ENCODE peak calls at places on chromosomes 4 and X, in five cellular contexts. Q is astrocyte, D is body of pancreas, X is keratinocyte, S is dorsolateral prefrontal cortex. N is an unnamed sample.

GRCh38 chr4:8912506-8912905 is 40.9 kb upstream of the HMX1 start:
- DNase-seq in Q (no peak), D (peak), X (no peak), S (no peak), N (no peak)

GRCh38 chrX:24415921-24416320 is 49.2 kb upstream of the PDK3 start:
- DNase-seq in Q (no peak), D (no peak), X (no peak), S (no peak), N (no peak)

GRCh38 chrX:50081282-50081955 is 119.4 kb downstream of the AKAP4 start:
- DNase-seq in Q (no peak), D (peak), X (no peak), S (peak), N (peak)

GRCh38 chr4:149161247-149161646 is 654.4 kb downstream of the IQCM start:
- DNase-seq in Q (peak), D (no peak), X (no peak), S (no peak), N (no peak)

GRCh38 chr4:87068591-87069021 is 133.8 kb downstream of the AFF1 start:
- DNase-seq in Q (no peak), D (peak), X (no peak), S (no peak), N (no peak)

GRCh38 chr4:186167605-186168004 is 23.8 kb upstream of the CYP4V2 start:
- DNase-seq in Q (no peak), D (no peak), X (no peak), S (no peak), N (no peak)

GRCh38 chr4:123399638-123400358 is 3.2 kb downstream of the SPRY1 start:
- DNase-seq in Q (peak), D (no peak), X (no peak), S (no peak), N (no peak)

GRCh38 chr4:165207431-165208321 is at the start of gene KLHL2:
- DNase-seq in Q (peak), D (peak), X (no peak), S (peak), N (peak)

GRCh38 chr4:174265917-174266316 is 17.6 kb downstream of the FBXO8 start:
- DNase-seq in Q (no peak), D (no peak), X (no peak), S (no peak), N (no peak)

GRCh38 chr4:102554482-102554881 is 53.3 kb downstream of the NFKB1 start:
- DNase-seq in Q (peak), D (no peak), X (no peak), S (peak), N (no peak)

GRCh38 chrX:153226344-153227190 is 47.5 kb downstream of the MAGEA1 start:
- DNase-seq in Q (peak), D (peak), X (peak), S (no peak), N (no peak)

GRCh38 chr4:72312032-72312650 is 256.9 kb downstream of the ADAMTS3 start:
- DNase-seq in Q (peak), D (peak), X (no peak), S (peak), N (peak)

GRCh38 chr4:166435449-166435848 is 562.4 kb downstream of the TLL1 start:
- DNase-seq in Q (peak), D (no peak), X (peak), S (no peak), N (no peak)

GRCh38 chr4:80362578-80363181 is 27.1 kb downstream of the CFAP299 start:
- DNase-seq in Q (peak), D (no peak), X (no peak), S (no peak), N (peak)

GRCh38 chr4:149344436-149344835 is 471.2 kb downstream of the IQCM start:
- DNase-seq in Q (peak), D (no peak), X (peak), S (no peak), N (no peak)

GRCh38 chr4:113784497-113785254 is 23.1 kb upstream of the CAMK2D start:
- DNase-seq in Q (peak), D (no peak), X (peak), S (no peak), N (no peak)

GRCh38 chr4:170581322-170581721 is 491.6 kb upstream of the AADAT start:
- DNase-seq in Q (no peak), D (peak), X (no peak), S (no peak), N (no peak)

GRCh38 chrX:2781698-2782097 is 29.9 kb downstream of the XG start:
- DNase-seq in Q (no peak), D (no peak), X (no peak), S (no peak), N (no peak)

GRCh38 chr4:153467154-153467896 is 1.2 kb downstream of the TMEM131L start:
- DNase-seq in Q (no peak), D (peak), X (no peak), S (peak), N (no peak)

GRCh38 chr4:84167089-84167488 is 332.0 kb downstream of the NKX6-1 start:
- DNase-seq in Q (no peak), D (no peak), X (no peak), S (no peak), N (no peak)

GRCh38 chr4:169993531-169993930 is 32.7 kb downstream of the MFAP3L start:
- DNase-seq in Q (no peak), D (no peak), X (no peak), S (peak), N (peak)

GRCh38 chr4:118177121-118177520 is 142.8 kb downstream of the NDST3 start:
- DNase-seq in Q (no peak), D (no peak), X (no peak), S (no peak), N (no peak)

GRCh38 chr4:155787113-155787710 is 28.4 kb downstream of the GUCY1B1 start:
- DNase-seq in Q (no peak), D (peak), X (no peak), S (no peak), N (no peak)

GRCh38 chr4:152590179-152591031 is 54.5 kb upstream of the FBXW7 start:
- DNase-seq in Q (peak), D (no peak), X (peak), S (no peak), N (no peak)

GRCh38 chr4:102477657-102478056 is 23.5 kb upstream of the NFKB1 start:
- DNase-seq in Q (no peak), D (no peak), X (no peak), S (no peak), N (no peak)

GRCh38 chrX:28058906-28059305 is 77.7 kb upstream of the DCAF8L1 start:
- DNase-seq in Q (no peak), D (no peak), X (no peak), S (no peak), N (no peak)

GRCh38 chr4:185192059-185192458 is 11.7 kb downstream of the CFAP97 start:
- DNase-seq in Q (no peak), D (no peak), X (no peak), S (no peak), N (no peak)

GRCh38 chrX:130523460-130524394 is 121.9 kb downstream of the RBMX2 start:
- DNase-seq in Q (no peak), D (peak), X (no peak), S (peak), N (peak)

GRCh38 chr4:74328501-74328900 is 20.2 kb downstream of the EPGN start:
- DNase-seq in Q (no peak), D (no peak), X (no peak), S (no peak), N (no peak)

GRCh38 chr4:183364025-183364424 is 41.8 kb upstream of the CLDN24 start:
- DNase-seq in Q (no peak), D (no peak), X (no peak), S (no peak), N (no peak)

GRCh38 chr4:15682340-15682725 is 706 bp downstream of the FAM200B start:
- DNase-seq in Q (no peak), D (no peak), X (no peak), S (no peak), N (no peak)

GRCh38 chr4:86909945-86910344 is 17.7 kb upstream of the C4orf36 start:
- DNase-seq in Q (no peak), D (no peak), X (no peak), S (no peak), N (no peak)

GRCh38 chrX:8913665-8914409 is 112.7 kb upstream of the FAM9A start:
- DNase-seq in Q (peak), D (no peak), X (no peak), S (no peak), N (no peak)

GRCh38 chrX:31593353-31593752 is 521.5 kb upstream of the FTHL17 start:
- DNase-seq in Q (no peak), D (no peak), X (no peak), S (no peak), N (no peak)

GRCh38 chrX:48025561-48025960 is 18.8 kb downstream of the SPACA5 start:
- DNase-seq in Q (peak), D (peak), X (no peak), S (peak), N (no peak)

GRCh38 chrX:48022100-48022499 is 15.3 kb downstream of the SPACA5 start:
- DNase-seq in Q (no peak), D (no peak), X (no peak), S (no peak), N (no peak)

GRCh38 chrX:48022740-48023139 is 16.0 kb downstream of the SPACA5 start:
- DNase-seq in Q (no peak), D (no peak), X (no peak), S (no peak), N (no peak)

GRCh38 chrX:48021026-48021900 is 14.5 kb downstream of the SPACA5 start:
- DNase-seq in Q (peak), D (peak), X (no peak), S (peak), N (no peak)
- H3K27ac ChIP-seq in Q (peak), D (peak), X (peak), S (peak), N (peak)

GRCh38 chrX:34382416-34382815 is 250.3 kb upstream of the FAM47A start:
- DNase-seq in Q (peak), D (no peak), X (no peak), S (no peak), N (no peak)
- H3K27ac ChIP-seq in Q (peak), D (no peak), X (no peak), S (no peak), N (no peak)

GRCh38 chrX:10177004-10177396 is 20.2 kb downstream of the CLCN4 start:
- DNase-seq in Q (no peak), D (no peak), X (no peak), S (no peak), N (no peak)

GRCh38 chrX:10174810-10175209 is 18.0 kb downstream of the CLCN4 start:
- DNase-seq in Q (no peak), D (no peak), X (no peak), S (no peak), N (no peak)

GRCh38 chrX:10175317-10175871 is 18.6 kb downstream of the CLCN4 start:
- DNase-seq in Q (peak), D (no peak), X (no peak), S (no peak), N (no peak)

GRCh38 chrX:10177620-10178019 is 20.8 kb downstream of the CLCN4 start:
- DNase-seq in Q (peak), D (no peak), X (no peak), S (no peak), N (no peak)

DNA sequence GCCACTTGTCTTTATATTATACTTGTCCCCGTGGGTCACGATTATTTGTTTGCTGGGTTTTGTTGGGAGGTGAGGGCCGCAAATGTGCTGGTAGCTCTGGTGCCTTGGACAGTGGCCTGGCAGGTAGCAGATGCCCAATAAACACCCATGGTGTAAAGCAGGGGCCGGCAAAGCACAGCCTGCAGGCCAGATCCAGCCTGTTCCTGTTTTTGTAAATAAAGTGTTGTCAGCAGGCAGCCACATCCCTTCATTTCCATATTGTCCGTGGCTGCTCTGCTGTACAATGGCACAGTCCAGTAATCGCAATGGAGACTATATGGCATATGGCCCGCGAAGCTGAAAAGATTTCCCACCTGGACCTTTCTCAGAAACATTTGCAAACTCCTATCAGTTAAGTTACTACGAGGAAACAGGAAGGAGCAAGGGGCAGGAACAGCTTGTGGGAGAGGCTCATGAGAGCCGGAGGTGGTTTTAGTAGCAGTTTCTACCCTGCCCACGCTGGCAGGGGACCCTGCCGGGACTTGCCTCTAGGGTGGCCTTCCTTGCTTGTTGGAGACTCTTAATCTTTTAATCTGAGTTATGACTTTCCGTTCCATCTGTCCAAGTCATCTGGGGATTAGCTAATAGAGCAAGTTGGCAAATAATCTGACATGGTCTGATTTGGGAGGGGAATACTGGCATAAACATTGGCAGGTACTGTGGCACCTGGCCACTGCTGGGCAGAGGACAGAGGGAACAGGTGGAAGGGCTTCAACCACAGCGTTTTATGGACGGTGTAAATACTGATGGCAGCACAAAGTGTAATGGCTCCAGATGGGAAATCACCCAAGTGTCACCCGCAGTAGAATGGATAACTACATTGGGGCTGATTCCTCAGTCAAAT is 19.6 kb downstream of the CLCN4 start:
- DNase-seq in Q (no peak), D (peak), X (no peak), S (no peak), N (no peak)
- H3K27ac ChIP-seq in Q (peak), D (peak), X (no peak), S (no peak), N (peak)

DNA sequence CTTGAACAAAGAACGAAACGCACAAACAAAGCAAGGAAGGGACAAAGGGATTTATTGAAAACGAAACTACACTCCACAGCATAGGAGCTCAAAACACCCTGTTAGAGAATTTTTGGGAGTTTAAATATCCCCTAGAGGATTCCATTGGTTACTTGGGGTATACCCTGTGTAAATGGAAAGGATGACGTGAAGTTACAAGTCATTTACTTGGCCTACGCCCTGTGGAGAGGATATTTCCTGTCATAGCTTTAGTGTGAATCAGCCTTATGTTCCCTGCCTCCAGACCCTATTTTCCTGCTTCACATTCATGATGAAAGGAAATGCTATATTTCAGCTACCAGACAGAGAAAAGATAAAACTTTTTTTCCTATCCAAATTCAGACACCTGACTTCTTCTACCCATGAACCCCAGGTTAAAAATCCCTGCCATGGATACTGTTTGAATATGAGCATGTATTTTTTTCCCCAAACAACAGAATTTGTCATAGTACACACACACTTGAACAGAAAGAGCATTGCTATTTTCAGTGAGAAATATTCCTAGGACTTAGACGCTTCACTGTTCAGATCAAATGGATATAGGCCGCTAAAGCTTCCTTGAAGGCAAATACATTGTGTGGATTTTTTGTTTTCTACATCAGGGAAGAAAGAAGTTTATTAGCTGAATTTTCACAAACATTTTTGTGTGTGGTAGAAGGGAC is 20.4 kb downstream of the PIN4 start:
- DNase-seq in Q (peak), D (no peak), X (no peak), S (no peak), N (no peak)
- H3K27ac ChIP-seq in Q (peak), D (no peak), X (peak), S (no peak), N (no peak)